ENCODE peak calls at places on chromosomes 4 and X, in six cellular contexts. Y, J, L, F, N and B are unnamed samples.
A peak's percentile ranks its signal among the peaks of the same experiment; 100 is the strongest.

GRCh38 chr4:2258091-2259035 is 3.5 kb downstream of the MXD4 start:
- DNase-seq in Y (peak; percentile 4), J (peak; percentile 17), L (peak; percentile 25), F (no peak), N (peak; percentile 8), B (no peak)

GRCh38 chr4:169307581-169307980 is 36.8 kb upstream of the SH3RF1 start:
- DNase-seq in Y (no peak), J (no peak), L (no peak), F (no peak), N (no peak), B (no peak)

GRCh38 chrX:55167124-55167523 is 53.0 kb upstream of the PAGE5 start:
- DNase-seq in Y (no peak), J (no peak), L (no peak), F (no peak), N (no peak), B (no peak)

GRCh38 chr4:95087657-95088455 is 330.1 kb downstream of the BMPR1B start:
- DNase-seq in Y (no peak), J (no peak), L (no peak), F (no peak), N (peak; percentile 8), B (no peak)

GRCh38 chr4:29151584-29151983 is 1568.6 kb upstream of the PCDH7 start:
- DNase-seq in Y (no peak), J (no peak), L (no peak), F (no peak), N (no peak), B (no peak)

GRCh38 chrX:37353646-37354045 is 4.5 kb downstream of the PRRG1 start:
- DNase-seq in Y (no peak), J (no peak), L (no peak), F (no peak), N (no peak), B (no peak)

GRCh38 chr4:48939785-48940184 is 33.2 kb upstream of the OCIAD2 start:
- DNase-seq in Y (peak; percentile 8), J (no peak), L (no peak), F (no peak), N (no peak), B (peak; percentile 94)

GRCh38 chr4:139550724-139551429 is 5.1 kb downstream of the SETD7 start:
- DNase-seq in Y (peak; percentile 55), J (peak; percentile 57), L (peak; percentile 41), F (no peak), N (no peak), B (peak; percentile 55)

GRCh38 chr4:83082777-83083176 is 31.8 kb downstream of the PLAC8 start:
- DNase-seq in Y (no peak), J (no peak), L (no peak), F (no peak), N (no peak), B (peak; percentile 12)

GRCh38 chr4:7285244-7286122 is 93.1 kb downstream of the SORCS2 start:
- DNase-seq in Y (no peak), J (peak; percentile 60), L (no peak), F (no peak), N (no peak), B (no peak)

GRCh38 chr4:75672461-75673026 is 667 bp downstream of the G3BP2 start:
- DNase-seq in Y (peak; percentile 59), J (peak; percentile 61), L (peak; percentile 71), F (peak; percentile 44), N (peak; percentile 66), B (peak; percentile 45)

GRCh38 chr4:80202190-80202711 is 4.9 kb downstream of the PRDM8 start:
- DNase-seq in Y (peak; percentile 81), J (peak; percentile 91), L (peak; percentile 86), F (no peak), N (no peak), B (peak; percentile 82)

GRCh38 chrX:151505796-151506195 is 57.7 kb upstream of the PASD1 start:
- DNase-seq in Y (no peak), J (no peak), L (peak; percentile 28), F (no peak), N (peak; percentile 4), B (no peak)

GRCh38 chr4:38224850-38225249 is 264.7 kb downstream of the PTTG2 start:
- DNase-seq in Y (no peak), J (no peak), L (no peak), F (no peak), N (no peak), B (no peak)

GRCh38 chr4:36208884-36209473 is 35.3 kb downstream of the ARAP2 start:
- DNase-seq in Y (no peak), J (no peak), L (no peak), F (no peak), N (no peak), B (no peak)

GRCh38 chr4:184958127-184958806 is 60.0 kb upstream of the HELT start:
- DNase-seq in Y (no peak), J (no peak), L (no peak), F (no peak), N (no peak), B (no peak)

GRCh38 chr4:114509340-114509739 is 89.3 kb upstream of the UGT8 start:
- DNase-seq in Y (no peak), J (no peak), L (no peak), F (no peak), N (no peak), B (no peak)

GRCh38 chrX:138763761-138764160 is 52.2 kb upstream of the FGF13 start:
- DNase-seq in Y (no peak), J (no peak), L (no peak), F (no peak), N (no peak), B (no peak)

GRCh38 chr4:152693875-152694274 is 14.1 kb upstream of the TMEM154 start:
- DNase-seq in Y (no peak), J (no peak), L (no peak), F (no peak), N (no peak), B (no peak)

GRCh38 chr4:83267121-83267834 is 17.3 kb downstream of the COQ2 start:
- DNase-seq in Y (no peak), J (no peak), L (no peak), F (no peak), N (no peak), B (peak; percentile 87)

GRCh38 chr4:96092151-96092705 is 252.3 kb downstream of the PDHA2 start:
- DNase-seq in Y (no peak), J (no peak), L (no peak), F (no peak), N (no peak), B (no peak)

GRCh38 chrX:153800177-153800722 is 5.8 kb downstream of the SSR4 start:
- DNase-seq in Y (no peak), J (no peak), L (no peak), F (no peak), N (no peak), B (no peak)

GRCh38 chr4:40196260-40196659 is 571 bp upstream of the RHOH start:
- DNase-seq in Y (no peak), J (no peak), L (no peak), F (no peak), N (no peak), B (no peak)

GRCh38 chr4:40196724-40197281 is at the start of gene RHOH:
- DNase-seq in Y (no peak), J (no peak), L (no peak), F (peak; percentile 88), N (no peak), B (no peak)

GRCh38 chr4:40199179-40199670 is 2.4 kb downstream of the RHOH start:
- DNase-seq in Y (no peak), J (no peak), L (no peak), F (no peak), N (no peak), B (no peak)

GRCh38 chr4:40199999-40200880 is 3.4 kb downstream of the RHOH start:
- DNase-seq in Y (no peak), J (no peak), L (no peak), F (peak; percentile 93), N (no peak), B (peak; percentile 55)

DNA sequence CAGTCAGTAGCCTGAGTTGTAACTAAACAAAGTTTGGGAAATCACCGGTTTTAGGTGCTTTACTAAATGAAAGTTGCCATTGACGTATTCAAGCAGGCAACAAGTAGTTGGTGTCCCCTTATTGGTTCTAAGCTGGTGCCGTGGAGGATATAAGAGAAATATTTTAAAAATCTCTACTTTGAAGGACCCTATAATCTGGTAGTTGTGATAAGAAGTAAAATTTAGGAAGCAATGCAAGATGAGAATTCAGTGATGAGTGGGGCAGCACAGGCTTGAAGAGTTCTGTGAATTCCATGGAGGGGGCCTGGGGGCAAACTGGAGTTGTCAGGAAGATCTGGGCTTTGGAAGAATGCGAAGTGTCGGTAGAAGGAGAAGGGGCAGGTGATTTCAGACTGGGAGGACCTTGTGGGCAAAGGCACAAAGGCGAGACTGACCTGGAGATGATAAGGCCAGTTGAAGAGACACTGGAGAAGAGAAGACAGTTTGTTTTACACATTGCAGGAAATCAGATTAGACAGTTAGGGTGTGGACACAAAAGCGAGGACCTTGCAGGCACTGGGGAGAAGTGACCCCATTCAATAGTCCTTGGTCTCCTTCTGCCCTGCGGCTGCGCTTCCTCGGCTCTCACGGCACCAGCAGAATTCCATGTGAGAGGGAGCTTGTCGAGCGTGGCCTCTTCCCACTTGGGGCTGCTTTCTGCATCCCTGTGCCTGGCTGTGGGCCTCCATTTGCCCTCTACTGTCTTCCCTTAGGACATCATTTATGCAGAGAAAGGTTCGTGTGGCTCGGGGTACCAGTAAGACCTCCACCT is 1.3 kb downstream of the RHOH start:
- DNase-seq in Y (no peak), J (no peak), L (no peak), F (no peak), N (no peak), B (no peak)
- H3K4me3 ChIP-seq in Y (peak overlapping the region; percentile 48), J (no peak overlapping the region), L (no peak overlapping the region), F (peak overlapping the region; percentile 97), N (no peak overlapping the region), B (no peak overlapping the region)

DNA sequence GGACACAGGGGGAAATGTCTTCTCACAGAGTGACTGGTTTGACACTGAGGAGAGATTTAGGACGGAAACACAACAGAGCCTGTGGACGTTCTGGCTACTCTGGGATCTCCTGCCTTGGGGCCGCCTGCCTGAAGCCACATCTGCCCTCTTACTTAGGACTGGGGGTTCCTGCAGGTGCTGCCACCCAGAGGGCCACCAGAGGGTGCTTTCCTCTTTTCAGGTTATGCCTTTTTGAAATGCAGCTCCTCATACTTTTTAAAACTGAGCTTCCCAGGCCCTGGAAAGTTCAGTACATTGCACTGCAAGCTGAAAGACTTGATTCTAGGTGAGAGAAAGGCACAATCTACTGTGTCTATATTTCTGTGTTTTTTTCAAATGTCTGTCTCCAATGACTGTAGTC is 92.2 kb upstream of the PGRMC2 start:
- DNase-seq in Y (no peak), J (no peak), L (peak; percentile 54), F (no peak), N (peak; percentile 25), B (peak; percentile 42)
- TF ChIP-seq CTCF in Y (peak; percentile 65), J (peak; percentile 19), L (peak; percentile 59), F (peak; percentile 62), N (peak; percentile 58), B (peak; percentile 69)

GRCh38 chrX:70452143-70452733 is 7.6 kb downstream of the DLG3 start:
- DNase-seq in Y (peak; percentile 52), J (peak; percentile 67), L (peak; percentile 48), F (no peak), N (peak; percentile 64), B (no peak)
- H3K4me3 ChIP-seq in Y (peak overlapping the region; percentile 55), J (peak overlapping the region; percentile 46), L (peak overlapping the region; percentile 60), F (peak overlapping the region; percentile 29), N (peak overlapping the region; percentile 53), B (peak overlapping the region; percentile 51)

GRCh38 chrX:22276781-22277180 is 4.1 kb downstream of the CBLL2 start:
- DNase-seq in Y (no peak), J (no peak), L (no peak), F (no peak), N (no peak), B (peak; percentile 23)

GRCh38 chrX:22272613-22273012 is at the start of gene CBLL2:
- DNase-seq in Y (no peak), J (no peak), L (no peak), F (no peak), N (no peak), B (no peak)

GRCh38 chrX:22273714-22274317 is 1.1 kb downstream of the CBLL2 start:
- DNase-seq in Y (no peak), J (no peak), L (no peak), F (no peak), N (no peak), B (no peak)

GRCh38 chrX:22278375-22278774 is 5.7 kb downstream of the CBLL2 start:
- DNase-seq in Y (no peak), J (no peak), L (no peak), F (no peak), N (no peak), B (no peak)
- TF ChIP-seq CTCF in Y (no peak), J (no peak), L (no peak), F (no peak), N (no peak), B (no peak)